ENCODE peak calls at places on chromosomes 2 and 18, in six cellular contexts. Q is K562, I is H1, X is adrenal gland, C is HepG2, F is ovary. H is an unnamed sample.

GRCh38 chr2:58155160-58155778 is 85.9 kb downstream of the FANCL start:
- DNase-seq in Q (no peak), I (no peak), X (no peak), C (no peak), F (no peak), H (no peak)

GRCh38 chr2:10846110-10846861 is 33.7 kb upstream of the PDIA6 start:
- DNase-seq in Q (no peak), I (no peak), X (no peak), C (peak), F (no peak), H (no peak)

GRCh38 chr18:7626922-7627440 is 59.9 kb downstream of the PTPRM start:
- DNase-seq in Q (no peak), I (no peak), X (peak), C (peak), F (no peak), H (no peak)

GRCh38 chr18:63818212-63818611 is 43.0 kb downstream of the SERPINB7 start:
- DNase-seq in Q (no peak), I (no peak), X (no peak), C (no peak), F (no peak), H (no peak)

GRCh38 chr2:98825858-98826257 is 94.9 kb upstream of the MGAT4A start:
- DNase-seq in Q (no peak), I (no peak), X (no peak), C (no peak), F (no peak), H (no peak)

GRCh38 chr2:42971947-42972736 is 179.8 kb upstream of the HAAO start:
- DNase-seq in Q (no peak), I (no peak), X (no peak), C (peak), F (peak), H (no peak)

GRCh38 chr2:9145109-9145751 is 61.4 kb upstream of the ASAP2 start:
- DNase-seq in Q (no peak), I (no peak), X (peak), C (no peak), F (no peak), H (no peak)

GRCh38 chr2:187208199-187208785 is 239.8 kb downstream of the CALCRL start:
- DNase-seq in Q (no peak), I (no peak), X (no peak), C (no peak), F (no peak), H (no peak)

GRCh38 chr18:52422985-52423601 is 83.1 kb downstream of the DCC start:
- DNase-seq in Q (no peak), I (no peak), X (no peak), C (no peak), F (no peak), H (peak)

GRCh38 chr2:102241616-102242260 is 54.9 kb downstream of the IL1RL2 start:
- DNase-seq in Q (no peak), I (peak), X (no peak), C (no peak), F (no peak), H (no peak)

GRCh38 chr18:10314111-10314510 is 140.3 kb upstream of the APCDD1 start:
- DNase-seq in Q (no peak), I (no peak), X (no peak), C (no peak), F (no peak), H (no peak)

GRCh38 chr18:34261865-34262780 is 37.4 kb upstream of the NOL4 start:
- DNase-seq in Q (no peak), I (no peak), X (no peak), C (no peak), F (no peak), H (no peak)

GRCh38 chr2:205051417-205051816 is 506.1 kb downstream of the PARD3B start:
- DNase-seq in Q (no peak), I (no peak), X (no peak), C (no peak), F (no peak), H (no peak)

GRCh38 chr2:174485763-174486613 is 841 bp downstream of the GPR155 start:
- DNase-seq in Q (peak), I (no peak), X (peak), C (no peak), F (peak), H (peak)

GRCh38 chr2:83016343-83017110 is 1442.6 kb downstream of the SUCLG1 start:
- DNase-seq in Q (no peak), I (no peak), X (no peak), C (no peak), F (no peak), H (no peak)

GRCh38 chr2:160060297-160060696 is 2.1 kb downstream of the PLA2R1 start:
- DNase-seq in Q (no peak), I (no peak), X (no peak), C (no peak), F (no peak), H (no peak)

GRCh38 chr2:120231974-120232635 is 8.9 kb upstream of the TMEM185B start:
- DNase-seq in Q (no peak), I (no peak), X (peak), C (no peak), F (peak), H (no peak)

GRCh38 chr2:109638807-109639206 is 24.6 kb downstream of the SOWAHC start:
- DNase-seq in Q (no peak), I (no peak), X (no peak), C (no peak), F (no peak), H (no peak)

GRCh38 chr2:138087761-138088602 is 123.7 kb downstream of the HNMT start:
- DNase-seq in Q (no peak), I (no peak), X (no peak), C (no peak), F (no peak), H (no peak)

DNA sequence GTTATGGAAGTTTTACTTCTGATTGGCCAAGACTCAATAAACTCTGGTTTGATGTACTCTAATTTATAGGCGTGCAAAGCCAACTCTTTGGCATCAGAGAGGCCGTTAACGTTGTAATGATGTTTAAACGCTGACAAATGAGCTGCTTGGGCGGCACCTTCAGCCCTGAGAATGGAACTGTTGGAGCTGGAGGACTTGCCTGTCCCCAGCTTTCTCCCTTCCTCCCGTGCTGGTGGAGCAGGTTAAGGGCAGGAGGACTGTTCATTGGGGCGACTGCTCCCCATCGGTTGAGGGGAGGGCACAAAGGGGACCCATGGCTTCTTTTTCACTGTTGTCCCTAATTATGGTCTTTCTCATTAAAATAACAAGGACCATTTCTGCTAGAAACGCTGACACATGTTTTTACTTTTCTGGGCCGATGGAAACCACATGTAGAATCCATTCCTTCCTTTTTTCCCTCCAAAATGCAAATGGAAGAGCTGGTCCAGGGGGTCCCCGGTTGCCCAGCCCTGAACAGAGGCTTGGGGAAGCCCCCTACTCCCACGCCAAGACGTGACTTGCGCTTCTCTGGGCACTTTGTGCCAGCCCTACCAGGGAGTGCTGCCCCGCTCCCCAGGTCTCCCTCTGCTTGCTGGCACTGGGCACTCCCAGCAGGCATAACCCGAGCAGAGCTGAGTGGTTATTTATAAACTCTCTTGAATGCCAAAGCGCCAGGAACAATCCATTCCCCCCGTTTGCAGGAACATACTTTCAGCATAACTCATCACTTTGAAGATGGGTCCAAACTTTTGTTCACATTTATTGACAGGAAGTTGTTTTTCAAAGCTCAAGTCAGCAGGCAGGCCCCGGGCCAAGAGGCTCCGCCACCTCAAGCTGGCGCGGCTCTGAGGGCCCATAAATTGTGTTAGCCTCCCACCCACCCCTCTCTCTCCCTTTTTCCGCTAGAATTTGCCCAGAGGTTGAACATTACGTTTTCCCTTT is 170.1 kb downstream of the ASB1 start:
- DNase-seq in Q (no peak), I (no peak), X (peak), C (peak), F (peak), H (no peak)
- TF ChIP-seq POLR2A in Q (no peak), I (no peak), X (peak), C (no peak), F (no peak), H (no peak)

GRCh38 chr2:24957221-24957620 is 14.5 kb downstream of the DNAJC27 start:
- DNase-seq in Q (no peak), I (no peak), X (no peak), C (no peak), F (no peak), H (no peak)
- H3K4me3 ChIP-seq in Q (no peak), I (no peak), X (no peak), C (no peak), F (no peak), H (no peak)

GRCh38 chr2:46278952-46279351 is 18.3 kb upstream of the EPAS1 start:
- DNase-seq in Q (no peak), I (no peak), X (no peak), C (no peak), F (no peak), H (no peak)

GRCh38 chr2:46273919-46274318 is 23.3 kb upstream of the EPAS1 start:
- DNase-seq in Q (no peak), I (no peak), X (no peak), C (no peak), F (no peak), H (no peak)

GRCh38 chr2:46275995-46276394 is 21.2 kb upstream of the EPAS1 start:
- DNase-seq in Q (no peak), I (peak), X (peak), C (no peak), F (peak), H (no peak)

GRCh38 chr2:46277470-46278190 is 19.6 kb upstream of the EPAS1 start:
- DNase-seq in Q (no peak), I (no peak), X (no peak), C (peak), F (no peak), H (no peak)

GRCh38 chr2:46276652-46277051 is 20.6 kb upstream of the EPAS1 start:
- DNase-seq in Q (no peak), I (no peak), X (no peak), C (no peak), F (no peak), H (no peak)
- TF ChIP-seq CTCF in Q (no peak), I (no peak), X (peak), C (peak), F (no peak), H (no peak)

DNA sequence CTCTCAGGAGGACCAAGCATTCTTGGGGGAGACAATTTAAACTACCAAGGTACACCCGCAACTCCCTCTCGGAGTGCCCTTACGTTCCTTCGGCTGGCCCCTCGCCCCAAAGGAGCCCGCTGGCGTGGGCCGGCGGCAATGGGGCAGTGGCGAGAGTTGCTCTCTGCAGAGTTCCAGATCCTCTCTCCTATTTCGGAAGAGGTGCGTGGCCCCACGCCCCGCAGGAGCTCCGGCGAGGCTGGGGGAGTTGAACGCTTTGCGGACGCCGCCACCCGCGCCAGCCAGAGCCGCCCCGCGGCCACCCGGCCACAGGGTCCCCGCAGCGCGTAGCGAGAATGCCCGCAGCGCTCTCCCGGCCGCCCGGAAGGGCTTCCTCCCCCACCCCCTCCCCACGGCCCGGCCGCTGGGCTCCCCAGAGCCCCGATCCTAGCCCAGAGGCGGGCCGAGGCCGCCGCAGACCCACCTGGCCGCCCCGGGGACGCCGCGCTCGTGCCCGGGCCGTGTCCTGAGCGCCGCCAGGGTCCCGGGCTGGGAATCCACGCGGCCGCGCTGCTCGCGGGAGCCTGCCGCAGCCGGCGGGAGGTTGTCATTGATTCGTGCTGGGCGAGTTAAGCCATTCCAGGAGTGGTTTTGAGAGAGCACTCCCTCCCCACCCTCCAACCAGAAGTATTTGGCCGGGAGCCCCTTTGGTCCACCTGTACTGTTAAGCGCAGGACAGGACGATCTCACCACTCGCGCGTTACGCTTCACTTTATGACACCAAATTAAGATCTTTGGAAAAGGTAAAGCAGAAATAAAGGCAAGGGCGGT is 206.3 kb upstream of the SMAD2 start:
- DNase-seq in Q (peak), I (peak), X (no peak), C (no peak), F (peak), H (peak)
- TF ChIP-seq POLR2A in Q (no peak), I (no peak), X (peak), C (no peak), F (no peak), H (no peak)

GRCh38 chr2:62669180-62669579 is 36.3 kb upstream of the EHBP1 start:
- DNase-seq in Q (no peak), I (no peak), X (no peak), C (no peak), F (no peak), H (no peak)
- H3K4me3 ChIP-seq in Q (no peak), I (no peak), X (no peak), C (no peak), F (no peak), H (no peak)

GRCh38 chr2:171241771-171242170 is 81.1 kb upstream of the TLK1 start:
- DNase-seq in Q (no peak), I (no peak), X (no peak), C (no peak), F (no peak), H (no peak)

GRCh38 chr2:171247741-171248140 is 87.0 kb upstream of the TLK1 start:
- DNase-seq in Q (no peak), I (no peak), X (no peak), C (no peak), F (no peak), H (no peak)

GRCh38 chr2:171244466-171244969 is 83.8 kb upstream of the TLK1 start:
- DNase-seq in Q (no peak), I (no peak), X (no peak), C (no peak), F (no peak), H (no peak)

GRCh38 chr2:171248205-171248662 is 87.5 kb upstream of the TLK1 start:
- DNase-seq in Q (no peak), I (no peak), X (no peak), C (no peak), F (no peak), H (peak)

GRCh38 chr2:171244970-171245782 is 84.5 kb upstream of the TLK1 start:
- DNase-seq in Q (no peak), I (no peak), X (peak), C (no peak), F (no peak), H (peak)
- TF ChIP-seq CTCF in Q (peak), I (no peak), X (no peak), C (peak), F (no peak), H (no peak)

DNA sequence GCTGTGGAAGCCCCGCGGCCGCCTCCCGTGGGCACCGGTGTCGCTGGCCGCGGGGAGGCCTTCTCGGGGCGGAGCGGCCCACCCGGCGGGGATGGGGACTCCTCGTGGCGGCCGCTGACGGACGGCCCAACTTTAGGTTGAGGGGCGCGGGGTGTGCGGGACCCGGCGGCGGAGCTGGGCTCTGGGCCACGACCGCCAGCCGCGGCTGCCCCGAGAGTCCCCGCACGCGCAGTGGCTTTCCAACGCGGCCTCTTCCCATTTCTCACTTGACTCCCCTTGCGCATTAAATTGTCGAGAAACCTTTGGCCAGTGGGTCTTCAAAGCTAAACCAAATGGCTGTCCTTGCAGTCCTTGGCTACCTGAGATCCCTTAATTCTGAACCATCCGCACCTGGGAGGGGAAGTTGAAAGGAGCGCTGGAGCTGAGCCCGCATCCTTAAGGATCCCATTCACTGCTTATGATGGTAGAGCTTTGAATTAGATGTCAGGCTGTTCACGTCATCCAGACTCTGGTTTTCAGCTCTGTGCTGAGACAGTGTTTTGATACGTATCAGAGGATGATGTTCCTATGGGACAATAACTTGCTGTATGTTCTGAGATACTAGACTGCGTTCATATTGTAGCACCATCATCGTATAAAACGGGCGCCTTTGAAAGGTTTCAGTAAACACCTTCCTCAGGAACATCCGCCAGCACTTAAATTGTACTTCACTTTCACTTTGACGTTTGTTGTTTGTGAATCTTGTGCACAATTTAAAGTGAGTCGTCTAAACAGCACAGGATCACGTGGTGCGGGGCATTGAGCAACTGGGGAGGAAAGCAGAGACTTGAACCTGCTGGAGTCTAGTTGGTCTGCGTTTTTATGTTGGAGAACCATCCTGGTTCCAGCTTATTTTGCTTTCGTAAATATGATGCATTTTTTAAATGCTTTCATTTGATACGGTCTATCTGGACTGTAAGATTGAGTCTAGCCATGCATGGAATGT is 874 bp downstream of the CLIP4 start:
- DNase-seq in Q (no peak), I (no peak), X (peak), C (no peak), F (peak), H (peak)
- TF ChIP-seq POLR2A in Q (no peak), I (no peak), X (no peak), C (no peak), F (peak), H (no peak)

H was measured in NB4.